ENCODE peak calls at places on chromosomes 1 and 21, in five cellular contexts. R, J, I, P and N are unnamed samples.

GRCh38 chr1:14055442-14056225 is 355.6 kb downstream of the PRDM2 start:
- DNase-seq in R (no peak), J (no peak), I (no peak), P (no peak), N (no peak)

GRCh38 chr21:15430023-15430422 is 299.8 kb upstream of the USP25 start:
- DNase-seq in R (no peak), J (no peak), I (no peak), P (no peak), N (no peak)

GRCh38 chr1:173191011-173191410 is 16.1 kb downstream of the TNFSF4 start:
- DNase-seq in R (no peak), J (no peak), I (no peak), P (no peak), N (no peak)

GRCh38 chr1:172742599-172743500 is 83.9 kb downstream of the FASLG start:
- DNase-seq in R (no peak), J (peak; percentile 55), I (peak; percentile 12), P (peak; percentile 21), N (no peak)

GRCh38 chr1:52240592-52240991 is 98.7 kb downstream of the ZFYVE9 start:
- DNase-seq in R (no peak), J (no peak), I (no peak), P (no peak), N (no peak)

GRCh38 chr1:8472668-8473067 is 154.8 kb downstream of the SLC45A1 start:
- DNase-seq in R (no peak), J (no peak), I (no peak), P (no peak), N (no peak)

GRCh38 chr21:45825209-45825602 is 156.4 kb upstream of the COL6A1 start:
- DNase-seq in R (no peak), J (no peak), I (no peak), P (no peak), N (no peak)

GRCh38 chr1:203462878-203463277 is 12.7 kb upstream of the PRELP start:
- DNase-seq in R (no peak), J (no peak), I (no peak), P (no peak), N (no peak)

GRCh38 chr21:41444703-41445464 is 18.8 kb downstream of the MX1 start:
- DNase-seq in R (no peak), J (no peak), I (no peak), P (no peak), N (no peak)

GRCh38 chr1:173479649-173480048 is 2.5 kb downstream of the PRDX6 start:
- DNase-seq in R (no peak), J (no peak), I (no peak), P (no peak), N (no peak)

GRCh38 chr1:95002657-95003432 is 69.9 kb downstream of the ALG14 start:
- DNase-seq in R (no peak), J (no peak), I (no peak), P (peak; percentile 31), N (no peak)

GRCh38 chr1:115275216-115275615 is 62.8 kb downstream of the NGF start:
- DNase-seq in R (no peak), J (peak; percentile 57), I (no peak), P (no peak), N (no peak)

GRCh38 chr1:75423616-75424015 is 187.3 kb downstream of the SLC44A5 start:
- DNase-seq in R (no peak), J (peak; percentile 15), I (no peak), P (peak; percentile 2), N (no peak)

GRCh38 chr1:180787628-180788307 is 124.9 kb upstream of the KIAA1614 start:
- DNase-seq in R (no peak), J (no peak), I (no peak), P (no peak), N (no peak)

GRCh38 chr1:85311818-85312217 is 35.4 kb upstream of the BCL10 start:
- DNase-seq in R (no peak), J (no peak), I (no peak), P (no peak), N (no peak)

GRCh38 chr1:2091611-2092604 is 41.7 kb downstream of the PRKCZ start:
- DNase-seq in R (peak; percentile 83), J (peak; percentile 90), I (no peak), P (peak; percentile 18), N (no peak)

GRCh38 chr21:46662367-46662654 is 26.8 kb downstream of the PRMT2 start:
- DNase-seq in R (no peak), J (no peak), I (no peak), P (no peak), N (no peak)

GRCh38 chr1:50427086-50427817 is 4.0 kb upstream of the DMRTA2 start:
- DNase-seq in R (no peak), J (no peak), I (no peak), P (no peak), N (no peak)

GRCh38 chr1:47226121-47226977 is 5.7 kb downstream of the TAL1 start:
- DNase-seq in R (no peak), J (no peak), I (no peak), P (no peak), N (no peak)

GRCh38 chr1:30906631-30907389 is 1.7 kb downstream of the SDC3 start:
- DNase-seq in R (no peak), J (no peak), I (no peak), P (no peak), N (no peak)

GRCh38 chr21:33578959-33579542 is 9.4 kb downstream of the DONSON start:
- DNase-seq in R (no peak), J (no peak), I (no peak), P (no peak), N (no peak)
- TF ChIP-seq ESRRA in R (no peak), J (no peak), I (no peak), P (no peak), N (no peak)

DNA sequence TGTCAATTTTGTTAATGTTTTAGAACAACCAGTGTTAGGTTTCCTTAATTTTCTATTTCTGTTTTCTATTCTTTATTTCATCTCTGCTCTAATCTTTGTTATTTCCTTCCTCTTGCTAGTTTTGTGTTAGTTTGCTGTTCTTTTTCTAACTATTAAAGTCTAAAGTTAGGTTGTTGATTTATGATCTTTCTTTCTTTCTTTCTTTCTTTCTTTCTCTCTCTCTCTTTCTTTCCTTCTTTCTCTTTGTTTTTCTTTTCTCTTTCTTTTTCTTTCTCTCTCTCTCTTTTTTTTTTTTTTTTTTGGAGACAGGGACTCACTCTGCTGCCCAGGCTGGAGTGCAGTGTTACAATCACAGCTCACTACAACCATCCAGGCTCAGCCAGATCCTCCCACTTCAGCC is 17.4 kb upstream of the KLF18 start:
- DNase-seq in R (no peak), J (no peak), I (no peak), P (no peak), N (no peak)
- TF ChIP-seq ESRRA in R (no peak), J (no peak), I (no peak), P (no peak), N (no peak)

GRCh38 chr1:109243860-109244552 is 5.3 kb upstream of the CELSR2 start:
- DNase-seq in R (no peak), J (no peak), I (no peak), P (no peak), N (no peak)
- TF ChIP-seq ESRRA in R (no peak), J (no peak), I (no peak), P (no peak), N (no peak)

DNA sequence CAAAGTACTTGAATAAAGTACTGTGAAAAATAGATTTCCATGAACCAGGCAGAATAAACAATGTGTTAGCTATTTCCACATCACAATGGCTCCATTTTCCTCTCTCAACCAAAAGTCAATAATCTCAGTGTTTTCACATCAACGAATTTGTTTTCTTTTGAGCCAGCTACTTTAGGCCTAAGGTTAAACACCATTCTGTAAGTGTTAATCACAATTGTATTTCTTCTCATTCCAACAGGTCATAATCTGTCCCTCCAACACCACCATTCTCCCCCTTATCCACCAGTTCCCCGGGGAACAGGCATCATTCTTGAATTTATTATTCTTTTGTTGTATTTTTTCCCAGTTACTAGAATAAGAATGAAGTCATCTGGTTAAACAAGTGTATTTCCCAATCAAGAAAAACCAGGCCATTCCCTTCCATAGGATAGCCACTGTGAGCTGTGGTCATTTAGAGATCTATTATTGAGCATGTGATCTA is 66.2 kb upstream of the PALMD start:
- DNase-seq in R (no peak), J (no peak), I (no peak), P (peak; percentile 52), N (no peak)
- TF ChIP-seq ESRRA in R (no peak), J (no peak), I (no peak), P (no peak), N (no peak)